ENCODE peak calls at places on chromosomes 2 and 18, in five cellular contexts. One of them, this sample, is unnamed.

GRCh38 chr2:111671426-111672150 is 212.4 kb downstream of the ANAPC1 start:
- DNase-seq in HCT116: no peak
- DNase-seq in endothelial cell of umbilical vein: peak
- DNase-seq in stomach: peak
- DNase-seq in HepG2: peak
- DNase-seq in this sample: no peak

GRCh38 chr2:65491381-65491903 is 59.0 kb upstream of the SPRED2 start:
- DNase-seq in endothelial cell of umbilical vein: peak
- DNase-seq in HepG2: no peak
- DNase-seq in HCT116: no peak
- DNase-seq in stomach: no peak
- DNase-seq in this sample: no peak

GRCh38 chr2:136121511-136121910 is 3.6 kb upstream of the CXCR4 start:
- DNase-seq in stomach: no peak
- DNase-seq in endothelial cell of umbilical vein: no peak
- DNase-seq in HepG2: no peak
- DNase-seq in HCT116: no peak
- DNase-seq in this sample: no peak

GRCh38 chr2:233026211-233026813 is 6.2 kb upstream of the NEU2 start:
- DNase-seq in HepG2: no peak
- DNase-seq in stomach: no peak
- DNase-seq in HCT116: no peak
- DNase-seq in endothelial cell of umbilical vein: no peak
- DNase-seq in this sample: no peak

GRCh38 chr2:30915485-30915884 is 108.2 kb upstream of the CAPN13 start:
- DNase-seq in endothelial cell of umbilical vein: no peak
- DNase-seq in stomach: peak
- DNase-seq in HepG2: peak
- DNase-seq in HCT116: peak
- DNase-seq in this sample: no peak

GRCh38 chr2:231965118-231965517 is 3.6 kb downstream of the DIS3L2 start:
- DNase-seq in HCT116: no peak
- DNase-seq in HepG2: peak
- DNase-seq in endothelial cell of umbilical vein: no peak
- DNase-seq in stomach: no peak
- DNase-seq in this sample: no peak

GRCh38 chr2:54665436-54665856 is 58.0 kb upstream of the EML6 start:
- DNase-seq in HCT116: peak
- DNase-seq in stomach: peak
- DNase-seq in endothelial cell of umbilical vein: peak
- DNase-seq in HepG2: peak
- DNase-seq in this sample: no peak

GRCh38 chr2:124763611-124764010 is 738.5 kb downstream of the CNTNAP5 start:
- DNase-seq in stomach: no peak
- DNase-seq in endothelial cell of umbilical vein: no peak
- DNase-seq in HepG2: no peak
- DNase-seq in HCT116: no peak
- DNase-seq in this sample: no peak

GRCh38 chr2:137910641-137911040 is 53.6 kb upstream of the HNMT start:
- DNase-seq in HCT116: peak
- DNase-seq in endothelial cell of umbilical vein: peak
- DNase-seq in HepG2: peak
- DNase-seq in stomach: no peak
- DNase-seq in this sample: no peak

GRCh38 chr2:3639653-3640052 is 18.3 kb upstream of the ALLC start:
- DNase-seq in HepG2: no peak
- DNase-seq in endothelial cell of umbilical vein: no peak
- DNase-seq in HCT116: no peak
- DNase-seq in stomach: peak
- DNase-seq in this sample: peak

GRCh38 chr2:31828891-31829290 is 181.9 kb downstream of the MEMO1 start:
- DNase-seq in stomach: no peak
- DNase-seq in HCT116: no peak
- DNase-seq in endothelial cell of umbilical vein: no peak
- DNase-seq in HepG2: no peak
- DNase-seq in this sample: no peak

GRCh38 chr18:40152859-40153258 is 1802.2 kb upstream of the PIK3C3 start:
- DNase-seq in HepG2: peak
- DNase-seq in HCT116: no peak
- DNase-seq in endothelial cell of umbilical vein: no peak
- DNase-seq in stomach: no peak
- DNase-seq in this sample: no peak

GRCh38 chr2:144132357-144132756 is 387.6 kb downstream of the ZEB2 start:
- DNase-seq in HCT116: no peak
- DNase-seq in HepG2: no peak
- DNase-seq in stomach: no peak
- DNase-seq in endothelial cell of umbilical vein: no peak
- DNase-seq in this sample: no peak

GRCh38 chr2:71889991-71890684 is 257.5 kb downstream of the CYP26B1 start:
- DNase-seq in stomach: no peak
- DNase-seq in endothelial cell of umbilical vein: no peak
- DNase-seq in HepG2: no peak
- DNase-seq in HCT116: no peak
- DNase-seq in this sample: no peak

GRCh38 chr18:10353791-10354190 is 100.6 kb upstream of the APCDD1 start:
- DNase-seq in HepG2: no peak
- DNase-seq in stomach: no peak
- DNase-seq in endothelial cell of umbilical vein: peak
- DNase-seq in HCT116: no peak
- DNase-seq in this sample: no peak

GRCh38 chr2:42086500-42086953 is 38.7 kb downstream of the PKDCC start:
- DNase-seq in HepG2: peak
- DNase-seq in stomach: peak
- DNase-seq in endothelial cell of umbilical vein: peak
- DNase-seq in HCT116: peak
- DNase-seq in this sample: no peak

GRCh38 chr2:120323214-120323613 is 22.7 kb upstream of the INHBB start:
- DNase-seq in endothelial cell of umbilical vein: no peak
- DNase-seq in HCT116: no peak
- DNase-seq in stomach: no peak
- DNase-seq in HepG2: no peak
- DNase-seq in this sample: peak

GRCh38 chr18:13945811-13946210 is 30.5 kb upstream of the MC2R start:
- DNase-seq in stomach: no peak
- DNase-seq in HCT116: no peak
- DNase-seq in endothelial cell of umbilical vein: no peak
- DNase-seq in HepG2: no peak
- DNase-seq in this sample: no peak

GRCh38 chr2:231957913-231958763 is 3.4 kb upstream of the DIS3L2 start:
- DNase-seq in HCT116: no peak
- DNase-seq in endothelial cell of umbilical vein: no peak
- DNase-seq in HepG2: peak
- DNase-seq in stomach: no peak
- DNase-seq in this sample: no peak

GRCh38 chr18:35732652-35733051 is 151.1 kb downstream of the GALNT1 start:
- DNase-seq in stomach: no peak
- DNase-seq in endothelial cell of umbilical vein: no peak
- DNase-seq in HCT116: no peak
- DNase-seq in HepG2: no peak
- DNase-seq in this sample: no peak

GRCh38 chr2:59389240-59389639 is 1148.1 kb upstream of the FANCL start:
- DNase-seq in HepG2: no peak
- DNase-seq in HCT116: no peak
- DNase-seq in stomach: no peak
- DNase-seq in endothelial cell of umbilical vein: no peak
- DNase-seq in this sample: peak

GRCh38 chr2:33437297-33437696 is 39.2 kb upstream of the RASGRP3 start:
- DNase-seq in HCT116: no peak
- DNase-seq in stomach: no peak
- DNase-seq in endothelial cell of umbilical vein: peak
- DNase-seq in HepG2: no peak
- DNase-seq in this sample: no peak

GRCh38 chr18:69000366-69000765 is 202.5 kb downstream of the CCDC102B start:
- DNase-seq in HepG2: no peak
- DNase-seq in HCT116: no peak
- DNase-seq in endothelial cell of umbilical vein: no peak
- DNase-seq in stomach: no peak
- DNase-seq in this sample: no peak

GRCh38 chr18:3649559-3650426 is 199.8 kb downstream of the TGIF1 start:
- DNase-seq in HepG2: peak
- DNase-seq in endothelial cell of umbilical vein: no peak
- DNase-seq in HCT116: no peak
- DNase-seq in stomach: no peak
- DNase-seq in this sample: peak

GRCh38 chr18:79915161-79916127 is 36.0 kb downstream of the SLC66A2 start:
- DNase-seq in endothelial cell of umbilical vein: no peak
- DNase-seq in HepG2: no peak
- DNase-seq in HCT116: no peak
- DNase-seq in stomach: peak
- DNase-seq in this sample: peak

GRCh38 chr18:11279461-11279860 is 130.1 kb upstream of the PIEZO2 start:
- DNase-seq in stomach: no peak
- DNase-seq in HCT116: no peak
- DNase-seq in endothelial cell of umbilical vein: no peak
- DNase-seq in HepG2: no peak
- DNase-seq in this sample: no peak

GRCh38 chr2:138433995-138434991 is 67.3 kb upstream of the SPOPL start:
- DNase-seq in stomach: no peak
- DNase-seq in endothelial cell of umbilical vein: no peak
- DNase-seq in HCT116: no peak
- DNase-seq in HepG2: no peak
- DNase-seq in this sample: no peak

GRCh38 chr2:156466739-156467405 is 30.7 kb downstream of the GPD2 start:
- DNase-seq in HepG2: no peak
- DNase-seq in endothelial cell of umbilical vein: peak
- DNase-seq in HCT116: no peak
- DNase-seq in stomach: peak
- DNase-seq in this sample: no peak
- TF ChIP-seq POLR2AphosphoS5 in HepG2: no peak
- TF ChIP-seq POLR2AphosphoS5 in endothelial cell of umbilical vein: no peak
- TF ChIP-seq POLR2AphosphoS5 in HCT116: no peak
- TF ChIP-seq POLR2AphosphoS5 in stomach: no peak
- TF ChIP-seq POLR2AphosphoS5 in this sample: no peak

GRCh38 chr2:96680561-96681141 is 38.1 kb downstream of the FER1L5 start:
- DNase-seq in endothelial cell of umbilical vein: no peak
- DNase-seq in HCT116: no peak
- DNase-seq in stomach: no peak
- DNase-seq in HepG2: peak
- DNase-seq in this sample: no peak

GRCh38 chr2:96681540-96681939 is 39.0 kb downstream of the FER1L5 start:
- DNase-seq in endothelial cell of umbilical vein: no peak
- DNase-seq in HCT116: no peak
- DNase-seq in stomach: no peak
- DNase-seq in HepG2: no peak
- DNase-seq in this sample: no peak

GRCh38 chr2:96683307-96683706 is 40.7 kb downstream of the FER1L5 start:
- DNase-seq in HCT116: no peak
- DNase-seq in HepG2: no peak
- DNase-seq in endothelial cell of umbilical vein: no peak
- DNase-seq in stomach: no peak
- DNase-seq in this sample: no peak

GRCh38 chr2:96683972-96684820 is 41.6 kb downstream of the FER1L5 start:
- DNase-seq in HCT116: no peak
- DNase-seq in stomach: no peak
- DNase-seq in HepG2: peak
- DNase-seq in endothelial cell of umbilical vein: no peak
- DNase-seq in this sample: no peak

DNA sequence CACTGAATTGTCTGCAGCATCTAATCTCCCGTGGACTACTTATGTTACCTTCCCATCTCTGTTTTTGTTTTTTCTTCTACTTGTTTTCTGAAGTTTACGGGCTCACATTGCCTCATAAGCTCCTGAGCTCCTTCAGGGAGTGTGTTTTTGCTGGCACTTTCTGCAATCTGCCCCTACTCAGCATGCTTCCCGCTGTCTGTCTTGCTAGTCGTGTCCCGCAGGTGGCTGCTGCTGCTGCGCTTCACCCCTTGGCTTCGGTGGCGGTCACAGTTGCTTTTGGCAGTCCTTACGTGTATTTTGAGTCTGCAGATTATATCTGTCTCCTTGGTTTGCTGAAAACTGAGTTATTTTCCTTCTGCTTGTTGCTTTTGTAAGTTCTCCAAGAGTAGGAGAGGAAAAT is 37.3 kb downstream of the FER1L5 start:
- DNase-seq in HCT116: no peak
- DNase-seq in endothelial cell of umbilical vein: peak
- DNase-seq in stomach: peak
- DNase-seq in HepG2: no peak
- DNase-seq in this sample: peak
- H3K27ac ChIP-seq in HCT116: no peak
- H3K27ac ChIP-seq in endothelial cell of umbilical vein: no peak
- H3K27ac ChIP-seq in stomach: no peak
- H3K27ac ChIP-seq in HepG2: no peak
- H3K27ac ChIP-seq in this sample: no peak

DNA sequence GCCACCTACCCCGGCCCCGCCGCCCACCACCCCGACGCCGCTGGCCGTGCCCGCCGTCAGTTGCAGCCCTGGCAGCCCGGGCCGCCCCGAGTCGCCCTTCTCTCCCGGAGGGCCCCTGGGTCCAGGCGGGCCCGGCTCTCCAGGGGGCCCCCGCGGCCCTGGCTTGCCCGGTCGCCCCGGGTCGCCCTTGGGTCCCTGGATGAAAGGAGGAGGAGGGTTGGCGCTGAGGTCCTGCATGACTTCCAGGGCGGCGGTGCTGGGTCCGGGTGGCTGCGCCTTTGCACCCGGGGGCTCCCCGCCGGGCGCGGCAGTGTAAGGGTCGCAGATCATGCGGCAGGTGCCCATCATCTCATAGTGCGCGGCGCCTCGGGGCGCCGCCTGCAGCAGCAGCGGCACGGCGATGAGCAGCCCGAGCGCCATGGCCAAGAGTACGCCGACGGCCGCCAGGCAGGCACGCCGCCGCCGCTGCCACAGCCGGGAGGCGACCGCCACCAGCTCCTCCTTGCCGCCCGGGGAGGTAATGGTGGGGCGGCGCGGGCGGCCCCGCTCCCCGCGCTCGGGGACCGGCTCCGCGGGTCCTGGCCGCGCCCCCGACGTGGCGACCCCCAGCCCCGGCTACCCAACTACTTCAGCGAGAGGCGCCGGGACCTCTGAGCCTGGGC is 570 bp downstream of the C1QL2 start:
- DNase-seq in endothelial cell of umbilical vein: no peak
- DNase-seq in HCT116: no peak
- DNase-seq in stomach: no peak
- DNase-seq in HepG2: no peak
- DNase-seq in this sample: no peak
- H3K4me3 ChIP-seq in endothelial cell of umbilical vein: no peak
- H3K4me3 ChIP-seq in HCT116: no peak
- H3K4me3 ChIP-seq in stomach: no peak
- H3K4me3 ChIP-seq in HepG2: no peak
- H3K4me3 ChIP-seq in this sample: peak

GRCh38 chr2:239181601-239182471 is 219.0 kb downstream of the HDAC4 start:
- DNase-seq in HCT116: no peak
- DNase-seq in endothelial cell of umbilical vein: no peak
- DNase-seq in stomach: no peak
- DNase-seq in HepG2: peak
- DNase-seq in this sample: no peak
- TF ChIP-seq POLR2AphosphoS5 in HCT116: no peak
- TF ChIP-seq POLR2AphosphoS5 in endothelial cell of umbilical vein: no peak
- TF ChIP-seq POLR2AphosphoS5 in stomach: no peak
- TF ChIP-seq POLR2AphosphoS5 in HepG2: no peak
- TF ChIP-seq POLR2AphosphoS5 in this sample: no peak

DNA sequence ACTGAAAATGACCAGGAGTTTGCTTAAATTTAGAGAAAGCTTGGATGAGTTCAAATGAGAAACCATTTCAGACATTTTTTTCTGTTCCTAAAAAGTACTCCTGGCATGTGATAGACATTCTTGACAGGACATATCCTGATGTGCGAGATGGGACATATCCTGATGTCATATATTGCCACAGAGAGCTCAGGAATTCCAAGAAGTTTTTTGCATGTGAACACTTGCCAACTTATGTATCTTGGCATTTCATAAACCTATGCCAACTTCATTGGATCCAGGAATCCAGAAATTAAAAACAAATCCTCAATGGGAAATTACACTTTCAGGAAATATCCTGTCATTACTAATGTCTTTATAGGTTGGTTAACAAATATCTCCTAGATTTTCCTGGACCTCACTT is 2.9 kb upstream of the SERPINB3 start:
- DNase-seq in endothelial cell of umbilical vein: no peak
- DNase-seq in HepG2: no peak
- DNase-seq in stomach: no peak
- DNase-seq in HCT116: no peak
- DNase-seq in this sample: no peak
- H3K27ac ChIP-seq in endothelial cell of umbilical vein: no peak
- H3K27ac ChIP-seq in HepG2: no peak
- H3K27ac ChIP-seq in stomach: no peak
- H3K27ac ChIP-seq in HCT116: no peak
- H3K27ac ChIP-seq in this sample: no peak